ENCODE peak calls at places on chromosome 4, in nine cellular contexts. W is NCI-H2081; M is endothelial cell of umbilical vein; D is CD4-positive, CD25-positive, alpha-beta regulatory T cell; F is sciatic nerve; N is right lobe of liver; B is transverse colon; V is anterior cingulate cortex; X is AG20443. E is an unnamed sample.

GRCh38 chr4:165308606-165309005 is 18.9 kb upstream of the MSMO1 start:
- DNase-seq in W (no peak), M (no peak), D (no peak), F (no peak), N (no peak), B (no peak), V (no peak), X (peak), E (no peak)

GRCh38 chr4:143375326-143376073 is 38.8 kb downstream of the GAB1 start:
- DNase-seq in W (peak), M (peak), D (no peak), F (no peak), N (no peak), B (peak), V (peak), X (peak), E (no peak)

GRCh38 chr4:2284934-2285664 is 23.2 kb upstream of the MXD4 start:
- DNase-seq in W (no peak), M (peak), D (no peak), F (peak), N (peak), B (no peak), V (no peak), X (peak), E (no peak)

GRCh38 chr4:2257361-2258001 is 4.4 kb downstream of the MXD4 start:
- DNase-seq in W (no peak), M (no peak), D (no peak), F (peak), N (peak), B (peak), V (no peak), X (no peak), E (no peak)

GRCh38 chr4:172986114-172986513 is 182.5 kb upstream of the GALNT7 start:
- DNase-seq in W (no peak), M (no peak), D (no peak), F (no peak), N (no peak), B (no peak), V (no peak), X (no peak), E (no peak)

GRCh38 chr4:155667538-155668511 is 1.2 kb downstream of the GUCY1A1 start:
- DNase-seq in W (peak), M (peak), D (no peak), F (peak), N (peak), B (peak), V (peak), X (peak), E (peak)

GRCh38 chr4:22179124-22179874 is 230.7 kb upstream of the KCNIP4 start:
- DNase-seq in W (peak), M (peak), D (no peak), F (no peak), N (no peak), B (no peak), V (no peak), X (peak), E (no peak)

GRCh38 chr4:8844976-8845690 is 26.5 kb downstream of the HMX1 start:
- DNase-seq in W (no peak), M (no peak), D (no peak), F (no peak), N (peak), B (peak), V (no peak), X (no peak), E (peak)

GRCh38 chr4:15182600-15183222 is 180.4 kb downstream of the CPEB2 start:
- DNase-seq in W (no peak), M (peak), D (no peak), F (no peak), N (no peak), B (no peak), V (no peak), X (no peak), E (no peak)